ENCODE peak calls at places on chromosome 15, in six cellular contexts. L, Y, S, I, W and F are unnamed samples. For H3K4me1, the result is how much of the 10 kb centered on the place peaks cover.

GRCh38 chr15:77266708-77267387 is 153.1 kb downstream of the PEAK1 start:
- DNase-seq in Y (no peak), L (no peak), W (no peak), I (no peak), S (peak), F (peak)

GRCh38 chr15:85494035-85494793 is 113.8 kb downstream of the AKAP13 start:
- DNase-seq in S (peak), L (no peak), W (no peak), I (no peak), Y (no peak), F (no peak)

GRCh38 chr15:50127255-50127777 is 8.3 kb upstream of the ATP8B4 start:
- DNase-seq in S (no peak), W (no peak), I (peak), L (no peak), Y (no peak), F (no peak)

GRCh38 chr15:36161781-36162212 is 417.6 kb upstream of the CDIN1 start:
- DNase-seq in L (no peak), W (no peak), S (no peak), Y (no peak), I (no peak), F (no peak)

GRCh38 chr15:51260262-51260661 is 78.1 kb downstream of the CYP19A1 start:
- DNase-seq in S (no peak), L (no peak), W (no peak), Y (no peak), I (no peak), F (no peak)

GRCh38 chr15:45099549-45100165 is 14.3 kb downstream of the DUOX2 start:
- DNase-seq in S (no peak), L (no peak), I (no peak), W (no peak), Y (no peak), F (no peak)

GRCh38 chr15:27704939-27705514 is 394.1 kb downstream of the OCA2 start:
- DNase-seq in W (no peak), L (no peak), S (no peak), Y (no peak), I (no peak), F (no peak)

GRCh38 chr15:94125131-94125530 is 106.2 kb upstream of the MCTP2 start:
- DNase-seq in Y (no peak), S (no peak), I (no peak), L (no peak), W (no peak), F (no peak)

GRCh38 chr15:68775671-68776476 is 44.8 kb downstream of the ANP32A start:
- DNase-seq in Y (no peak), L (no peak), S (no peak), I (no peak), W (peak), F (no peak)

GRCh38 chr15:27598251-27599045 is 500.7 kb downstream of the OCA2 start:
- DNase-seq in Y (no peak), L (no peak), W (no peak), I (no peak), S (no peak), F (no peak)

GRCh38 chr15:78932216-78932808 is 12.5 kb downstream of the CTSH start:
- DNase-seq in I (no peak), S (no peak), W (no peak), Y (no peak), L (no peak), F (no peak)

GRCh38 chr15:35505816-35506215 is 40.1 kb downstream of the DPH6 start:
- DNase-seq in Y (no peak), L (no peak), S (no peak), W (no peak), I (no peak), F (no peak)

GRCh38 chr15:57953874-57954273 is 111.6 kb downstream of the ALDH1A2 start:
- DNase-seq in W (no peak), L (no peak), I (no peak), Y (no peak), S (no peak), F (no peak)

GRCh38 chr15:26050271-26050670 is 187.1 kb upstream of the ATP10A start:
- DNase-seq in L (no peak), Y (no peak), W (no peak), I (no peak), S (no peak), F (no peak)

GRCh38 chr15:69296606-69297005 is 2.1 kb upstream of the PAQR5 start:
- DNase-seq in S (no peak), Y (no peak), L (no peak), I (no peak), W (no peak), F (no peak)

GRCh38 chr15:45314960-45315359 is 62.9 kb downstream of the SLC28A2 start:
- DNase-seq in W (no peak), Y (peak), I (no peak), L (no peak), S (no peak), F (no peak)

GRCh38 chr15:60395276-60396011 is 2.3 kb downstream of the ANXA2 start:
- DNase-seq in I (no peak), L (no peak), W (no peak), Y (no peak), S (no peak), F (no peak)

GRCh38 chr15:33794425-33794824 is 173.9 kb upstream of the CHRM5 start:
- DNase-seq in I (no peak), Y (no peak), W (no peak), S (no peak), L (no peak), F (no peak)

GRCh38 chr15:32856753-32857152 is 138.9 kb downstream of the GREM1 start:
- DNase-seq in L (no peak), S (no peak), I (no peak), Y (no peak), W (no peak), F (no peak)

GRCh38 chr15:35137175-35137574 is 52.1 kb upstream of the NANOGP8 start:
- DNase-seq in S (no peak), W (no peak), Y (no peak), L (no peak), I (no peak), F (no peak)

GRCh38 chr15:77329202-77329601 is 90.7 kb downstream of the PEAK1 start:
- DNase-seq in W (no peak), Y (no peak), L (no peak), I (no peak), S (no peak), F (no peak)

GRCh38 chr15:57560976-57561711 is 30.6 kb upstream of the MYZAP start:
- DNase-seq in I (peak), W (peak), S (peak), L (peak), Y (peak), F (no peak)

GRCh38 chr15:41559489-41560177 is 621 bp downstream of the TYRO3 start:
- DNase-seq in L (no peak), I (no peak), S (no peak), W (peak), Y (peak), F (no peak)

GRCh38 chr15:51314391-51315337 is 23.7 kb downstream of the CYP19A1 start:
- DNase-seq in Y (no peak), S (no peak), L (no peak), I (peak), W (no peak), F (no peak)

GRCh38 chr15:67840747-67841634 is 1.1 kb upstream of the RNU6-1 start:
- DNase-seq in Y (no peak), W (no peak), L (no peak), I (peak), S (no peak), F (no peak)

GRCh38 chr15:101613130-101614000 is 38.8 kb downstream of the TM2D3 start:
- DNase-seq in I (peak), Y (no peak), W (no peak), L (no peak), S (no peak), F (no peak)

GRCh38 chr15:23532019-23532418 is 33.5 kb upstream of the MKRN3 start:
- DNase-seq in W (no peak), L (no peak), I (no peak), S (no peak), Y (no peak), F (no peak)

GRCh38 chr15:101504866-101505609 is 15.5 kb upstream of the PCSK6 start:
- DNase-seq in S (no peak), W (peak), Y (no peak), I (no peak), L (no peak), F (no peak)

GRCh38 chr15:32844118-32844711 is 126.4 kb downstream of the GREM1 start:
- DNase-seq in L (no peak), I (peak), Y (peak), W (no peak), S (peak), F (no peak)

GRCh38 chr15:89803941-89804800 is 10.5 kb downstream of the ANPEP start:
- DNase-seq in W (no peak), I (no peak), S (no peak), Y (no peak), L (no peak), F (no peak)

GRCh38 chr15:36109943-36110658 is 469.3 kb upstream of the CDIN1 start:
- DNase-seq in S (no peak), L (no peak), I (no peak), Y (no peak), W (no peak), F (no peak)

GRCh38 chr15:66115568-66116206 is 137.9 kb downstream of the MEGF11 start:
- DNase-seq in Y (no peak), L (no peak), W (no peak), I (no peak), S (no peak), F (no peak)

GRCh38 chr15:47737424-47737823 is 20.1 kb downstream of the SEMA6D start:
- DNase-seq in I (no peak), S (no peak), L (no peak), Y (no peak), W (no peak), F (no peak)
- H3K4me1 ChIP-seq in I (under half), S (under half), L (under half), Y (under half), W (under half), F (under half)

DNA sequence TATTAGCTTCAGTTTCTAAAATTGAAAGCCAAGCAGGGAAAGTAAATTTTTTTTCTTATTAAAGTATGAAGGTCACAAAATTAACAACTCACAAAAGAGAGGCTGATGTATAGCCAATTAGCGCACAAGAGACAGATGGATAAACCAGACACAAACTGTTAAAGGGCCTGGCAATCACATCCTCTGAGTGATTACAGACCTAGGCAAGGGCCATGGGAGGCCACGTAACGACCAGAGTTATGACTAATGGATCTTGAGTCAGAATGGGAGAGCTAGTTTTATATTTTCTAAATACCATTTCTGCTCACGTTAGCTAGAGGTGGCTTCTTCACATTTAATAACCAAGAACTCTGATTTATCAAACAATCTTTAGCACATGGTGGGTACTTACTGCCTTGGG is 17.8 kb upstream of the SCAMP5 start:
- DNase-seq in I (no peak), W (no peak), L (no peak), Y (no peak), S (no peak), F (no peak)
- TF ChIP-seq ZNF274 in I (no peak), W (no peak), L (no peak), Y (no peak), S (no peak), F (no peak)

GRCh38 chr15:88624156-88624970 is 3.2 kb downstream of the AEN start:
- DNase-seq in W (no peak), S (no peak), Y (no peak), I (peak), L (no peak), F (no peak)
- H3K4me1 ChIP-seq in W (under half), S (half or more), Y (under half), I (half or more), L (half or more), F (under half)

GRCh38 chr15:55282284-55282833 is 7.3 kb downstream of the RAB27A start:
- DNase-seq in W (no peak), I (no peak), S (no peak), L (no peak), Y (peak), F (no peak)
- TF ChIP-seq ZNF274 in W (no peak), I (no peak), S (no peak), L (no peak), Y (no peak), F (no peak)

DNA sequence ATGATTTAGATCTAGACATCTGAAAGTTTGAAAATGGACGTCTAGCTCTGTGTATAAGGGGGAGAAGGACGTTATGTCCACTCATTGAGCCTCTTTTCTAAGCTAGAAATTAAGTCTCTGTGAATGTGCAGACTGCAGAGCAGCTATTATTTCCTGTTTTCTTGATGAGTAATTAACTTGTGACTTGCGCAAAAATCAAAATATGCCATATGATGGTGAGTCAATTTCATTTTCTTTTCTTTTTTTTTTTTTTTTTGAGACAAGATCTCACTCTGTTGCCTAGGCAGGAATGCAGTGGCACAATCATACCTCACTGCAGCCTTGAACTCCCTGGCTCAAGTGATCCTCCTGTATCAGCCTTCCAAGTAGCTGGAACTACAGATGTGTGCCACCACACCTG is 14.1 kb downstream of the LACTB start:
- DNase-seq in S (no peak), W (no peak), L (no peak), I (no peak), Y (no peak), F (no peak)
- H3K4me1 ChIP-seq in S (under half), W (under half), L (under half), I (under half), Y (under half), F (under half)

GRCh38 chr15:83068054-83068453 is 1.0 kb upstream of the BTBD1 start:
- DNase-seq in I (no peak), W (no peak), Y (no peak), L (no peak), S (no peak), F (no peak)

GRCh38 chr15:83066034-83066760 is 855 bp downstream of the BTBD1 start:
- DNase-seq in I (no peak), S (no peak), L (no peak), Y (no peak), W (no peak), F (no peak)

GRCh38 chr15:83065431-83065830 is 1.6 kb downstream of the BTBD1 start:
- DNase-seq in L (no peak), I (no peak), Y (no peak), S (no peak), W (no peak), F (no peak)

GRCh38 chr15:83066761-83067637 is at the start of gene BTBD1:
- DNase-seq in L (peak), W (peak), S (peak), I (peak), Y (peak), F (peak)

DNA sequence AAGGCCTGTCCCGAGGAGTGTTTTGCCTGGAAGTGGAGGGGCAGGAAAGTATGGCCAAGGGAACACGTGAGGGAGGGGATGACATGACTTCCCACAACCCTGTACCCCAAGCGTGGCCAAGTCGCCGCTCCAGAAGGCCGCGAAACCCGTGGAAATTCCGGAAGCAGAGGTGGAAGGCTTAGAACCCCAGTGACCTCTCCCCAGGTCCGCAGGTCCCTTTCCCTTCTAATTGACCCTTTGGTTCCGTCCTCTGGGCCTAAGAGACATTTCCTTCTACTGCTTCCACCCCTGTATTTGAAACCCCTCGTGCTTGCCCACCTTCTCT is 548 bp upstream of the BTBD1 start:
- DNase-seq in Y (no peak), I (no peak), W (no peak), L (no peak), S (no peak), F (no peak)
- TF ChIP-seq ZNF274 in Y (no peak), I (no peak), W (no peak), L (no peak), S (no peak), F (no peak)

GRCh38 chr15:98796685-98797084 is 148.3 kb downstream of the IGF1R start:
- DNase-seq in S (no peak), L (no peak), W (no peak), I (no peak), Y (no peak), F (no peak)
- H3K4me1 ChIP-seq in S (under half), L (under half), W (half or more), I (half or more), Y (under half), F (under half)